ENCODE peak calls at places on chromosomes 6 and 20, in seven cellular contexts. One of them, this sample, is unnamed.

GRCh38 chr20:14208956-14209355 is 128.5 kb downstream of the FLRT3 start:
- DNase-seq in cardiac muscle cell: no peak
- DNase-seq in fibroblast of lung: no peak
- DNase-seq in pancreas: no peak
- DNase-seq in A549: no peak
- DNase-seq in adipocyte: peak; percentile 19
- DNase-seq in colonic mucosa: no peak
- DNase-seq in this sample: no peak

GRCh38 chr6:107820571-107821261 is 3.4 kb downstream of the SCML4 start:
- DNase-seq in cardiac muscle cell: no peak
- DNase-seq in fibroblast of lung: peak; percentile 27
- DNase-seq in pancreas: no peak
- DNase-seq in A549: no peak
- DNase-seq in adipocyte: peak; percentile 14
- DNase-seq in colonic mucosa: no peak
- DNase-seq in this sample: peak; percentile 19

GRCh38 chr6:169675011-169675410 is 26.8 kb downstream of the WDR27 start:
- DNase-seq in cardiac muscle cell: no peak
- DNase-seq in fibroblast of lung: no peak
- DNase-seq in pancreas: no peak
- DNase-seq in A549: no peak
- DNase-seq in adipocyte: no peak
- DNase-seq in colonic mucosa: no peak
- DNase-seq in this sample: no peak

GRCh38 chr20:49510562-49511117 is 28.2 kb upstream of the KCNB1 start:
- DNase-seq in cardiac muscle cell: no peak
- DNase-seq in fibroblast of lung: peak; percentile 96
- DNase-seq in pancreas: peak; percentile 33
- DNase-seq in A549: no peak
- DNase-seq in adipocyte: peak; percentile 94
- DNase-seq in colonic mucosa: peak; percentile 27
- DNase-seq in this sample: no peak

GRCh38 chr20:45611054-45611453 is 18.5 kb upstream of the WFDC10A start:
- DNase-seq in cardiac muscle cell: no peak
- DNase-seq in fibroblast of lung: peak; percentile 88
- DNase-seq in pancreas: no peak
- DNase-seq in A549: no peak
- DNase-seq in adipocyte: peak; percentile 56
- DNase-seq in colonic mucosa: no peak
- DNase-seq in this sample: no peak

GRCh38 chr20:53623454-53624206 is 30.0 kb upstream of the ZNF217 start:
- DNase-seq in cardiac muscle cell: peak; percentile 60
- DNase-seq in fibroblast of lung: peak; percentile 76
- DNase-seq in pancreas: peak; percentile 57
- DNase-seq in A549: peak; percentile 88
- DNase-seq in adipocyte: peak; percentile 86
- DNase-seq in colonic mucosa: peak; percentile 84
- DNase-seq in this sample: peak; percentile 64

GRCh38 chr6:169792306-169793015 is 41.0 kb downstream of the ERMARD start:
- DNase-seq in cardiac muscle cell: no peak
- DNase-seq in fibroblast of lung: no peak
- DNase-seq in pancreas: no peak
- DNase-seq in A549: no peak
- DNase-seq in adipocyte: no peak
- DNase-seq in colonic mucosa: peak; percentile 16
- DNase-seq in this sample: no peak

GRCh38 chr6:74074609-74075008 is 378.6 kb downstream of the CD109 start:
- DNase-seq in cardiac muscle cell: no peak
- DNase-seq in fibroblast of lung: no peak
- DNase-seq in pancreas: no peak
- DNase-seq in A549: no peak
- DNase-seq in adipocyte: no peak
- DNase-seq in colonic mucosa: no peak
- DNase-seq in this sample: no peak

GRCh38 chr6:161318456-161318855 is 44.6 kb upstream of the AGPAT4 start:
- DNase-seq in cardiac muscle cell: no peak
- DNase-seq in fibroblast of lung: no peak
- DNase-seq in pancreas: no peak
- DNase-seq in A549: no peak
- DNase-seq in adipocyte: no peak
- DNase-seq in colonic mucosa: no peak
- DNase-seq in this sample: no peak

GRCh38 chr6:170081556-170081955 is 209.3 kb downstream of the DLL1 start:
- DNase-seq in cardiac muscle cell: no peak
- DNase-seq in fibroblast of lung: no peak
- DNase-seq in pancreas: no peak
- DNase-seq in A549: no peak
- DNase-seq in adipocyte: no peak
- DNase-seq in colonic mucosa: peak; percentile 6
- DNase-seq in this sample: no peak

GRCh38 chr20:5353624-5354496 is 37.1 kb upstream of the PROKR2 start:
- DNase-seq in cardiac muscle cell: no peak
- DNase-seq in fibroblast of lung: peak; percentile 59
- DNase-seq in pancreas: no peak
- DNase-seq in A549: peak; percentile 55
- DNase-seq in adipocyte: peak; percentile 19
- DNase-seq in colonic mucosa: no peak
- DNase-seq in this sample: no peak

GRCh38 chr6:85460154-85460950 is 10.5 kb downstream of the NT5E start:
- DNase-seq in cardiac muscle cell: no peak
- DNase-seq in fibroblast of lung: no peak
- DNase-seq in pancreas: no peak
- DNase-seq in A549: no peak
- DNase-seq in adipocyte: peak; percentile 30
- DNase-seq in colonic mucosa: no peak
- DNase-seq in this sample: no peak

GRCh38 chr6:68774843-68775242 is 139.8 kb downstream of the ADGRB3 start:
- DNase-seq in cardiac muscle cell: no peak
- DNase-seq in fibroblast of lung: no peak
- DNase-seq in pancreas: no peak
- DNase-seq in A549: no peak
- DNase-seq in adipocyte: no peak
- DNase-seq in colonic mucosa: no peak
- DNase-seq in this sample: no peak

GRCh38 chr6:143743256-143744166 is 65.7 kb downstream of the PHACTR2 start:
- DNase-seq in cardiac muscle cell: peak; percentile 3
- DNase-seq in fibroblast of lung: peak; percentile 34
- DNase-seq in pancreas: no peak
- DNase-seq in A549: no peak
- DNase-seq in adipocyte: no peak
- DNase-seq in colonic mucosa: peak; percentile 46
- DNase-seq in this sample: no peak

GRCh38 chr20:51767867-51768758 is at the start of gene ATP9A:
- DNase-seq in cardiac muscle cell: peak; percentile 67
- DNase-seq in fibroblast of lung: peak; percentile 48
- DNase-seq in pancreas: peak; percentile 67
- DNase-seq in A549: no peak
- DNase-seq in adipocyte: peak; percentile 68
- DNase-seq in colonic mucosa: peak; percentile 58
- DNase-seq in this sample: peak; percentile 17

GRCh38 chr6:52574709-52575489 is 2.0 kb downstream of the TRAM2 start:
- DNase-seq in cardiac muscle cell: no peak
- DNase-seq in fibroblast of lung: peak; percentile 67
- DNase-seq in pancreas: no peak
- DNase-seq in A549: no peak
- DNase-seq in adipocyte: peak; percentile 82
- DNase-seq in colonic mucosa: peak; percentile 83
- DNase-seq in this sample: no peak

GRCh38 chr6:75631847-75632246 is 30.2 kb downstream of the SENP6 start:
- DNase-seq in cardiac muscle cell: no peak
- DNase-seq in fibroblast of lung: no peak
- DNase-seq in pancreas: no peak
- DNase-seq in A549: no peak
- DNase-seq in adipocyte: no peak
- DNase-seq in colonic mucosa: no peak
- DNase-seq in this sample: no peak

GRCh38 chr6:100466410-100467143 is 1.9 kb upstream of the SIM1 start:
- DNase-seq in cardiac muscle cell: no peak
- DNase-seq in fibroblast of lung: no peak
- DNase-seq in pancreas: no peak
- DNase-seq in A549: no peak
- DNase-seq in adipocyte: no peak
- DNase-seq in colonic mucosa: no peak
- DNase-seq in this sample: no peak

GRCh38 chr6:33697845-33698244 is 13.7 kb downstream of the UQCC2 start:
- DNase-seq in cardiac muscle cell: no peak
- DNase-seq in fibroblast of lung: no peak
- DNase-seq in pancreas: no peak
- DNase-seq in A549: no peak
- DNase-seq in adipocyte: no peak
- DNase-seq in colonic mucosa: no peak
- DNase-seq in this sample: no peak
- H3K4me1 ChIP-seq in cardiac muscle cell: peaks cover 33% of the 10 kb centered on the region
- H3K4me1 ChIP-seq in fibroblast of lung: peaks cover 20% of the 10 kb centered on the region
- H3K4me1 ChIP-seq in pancreas: no peaks in the 10 kb centered on the region
- H3K4me1 ChIP-seq in A549: peaks cover 31% of the 10 kb centered on the region
- H3K4me1 ChIP-seq in adipocyte: peaks cover 44% of the 10 kb centered on the region
- H3K4me1 ChIP-seq in colonic mucosa: no peaks in the 10 kb centered on the region
- H3K4me1 ChIP-seq in this sample: peaks cover 42% of the 10 kb centered on the region

GRCh38 chr6:156780962-156781705 is 4.0 kb downstream of the ARID1B start:
- DNase-seq in cardiac muscle cell: no peak
- DNase-seq in fibroblast of lung: no peak
- DNase-seq in pancreas: no peak
- DNase-seq in A549: no peak
- DNase-seq in adipocyte: peak; percentile 33
- DNase-seq in colonic mucosa: no peak
- DNase-seq in this sample: no peak
- H3K4me1 ChIP-seq in cardiac muscle cell: peaks cover 36% of the 10 kb centered on the region
- H3K4me1 ChIP-seq in fibroblast of lung: peaks cover 9% of the 10 kb centered on the region
- H3K4me1 ChIP-seq in pancreas: peaks cover 15% of the 10 kb centered on the region
- H3K4me1 ChIP-seq in A549: peaks cover 34% of the 10 kb centered on the region
- H3K4me1 ChIP-seq in adipocyte: peaks cover 42% of the 10 kb centered on the region
- H3K4me1 ChIP-seq in colonic mucosa: peaks cover 5% of the 10 kb centered on the region
- H3K4me1 ChIP-seq in this sample: peaks cover 5% of the 10 kb centered on the region

DNA sequence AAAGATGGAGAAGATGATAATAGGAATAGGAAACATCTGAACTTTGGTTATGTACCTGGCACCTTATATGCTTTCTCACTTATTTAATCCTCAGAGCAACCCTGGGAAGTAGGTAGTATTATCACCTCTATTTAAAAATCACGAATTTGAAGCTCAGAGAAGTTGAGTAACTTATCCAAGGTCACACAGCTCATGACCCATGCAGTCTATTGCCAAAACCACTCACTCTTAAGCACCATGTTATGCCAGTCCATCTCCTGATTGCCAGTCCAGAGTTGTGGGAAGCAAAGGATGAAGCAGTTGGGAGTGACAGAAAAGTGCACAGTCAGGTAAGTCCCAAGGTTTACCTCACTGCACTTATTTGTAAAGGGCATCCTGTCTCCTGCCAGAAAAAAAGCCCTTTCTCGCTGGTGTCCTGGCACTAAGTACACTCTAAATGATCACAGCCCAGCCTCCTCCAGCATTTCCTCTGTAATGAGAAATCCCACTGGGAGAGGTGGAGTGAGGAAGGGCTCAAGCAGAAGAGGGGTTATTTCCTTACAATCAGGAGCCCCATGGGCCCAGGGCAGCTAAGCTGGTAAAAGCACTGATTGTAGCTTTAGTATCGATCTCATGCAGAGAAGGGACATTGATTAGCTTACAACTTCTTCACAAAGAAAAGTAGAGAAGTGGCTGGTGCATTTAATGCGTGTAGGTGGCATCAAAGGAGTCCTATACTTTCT is 21.3 kb upstream of the SCGN start:
- DNase-seq in cardiac muscle cell: no peak
- DNase-seq in fibroblast of lung: no peak
- DNase-seq in pancreas: no peak
- DNase-seq in A549: no peak
- DNase-seq in adipocyte: no peak
- DNase-seq in colonic mucosa: no peak
- DNase-seq in this sample: no peak
- H3K4me1 ChIP-seq in cardiac muscle cell: no peaks in the 10 kb centered on the region
- H3K4me1 ChIP-seq in fibroblast of lung: no peaks in the 10 kb centered on the region
- H3K4me1 ChIP-seq in pancreas: no peaks in the 10 kb centered on the region
- H3K4me1 ChIP-seq in A549: peaks cover 4% of the 10 kb centered on the region
- H3K4me1 ChIP-seq in adipocyte: no peaks in the 10 kb centered on the region
- H3K4me1 ChIP-seq in colonic mucosa: no peaks in the 10 kb centered on the region
- H3K4me1 ChIP-seq in this sample: peaks cover 20% of the 10 kb centered on the region

DNA sequence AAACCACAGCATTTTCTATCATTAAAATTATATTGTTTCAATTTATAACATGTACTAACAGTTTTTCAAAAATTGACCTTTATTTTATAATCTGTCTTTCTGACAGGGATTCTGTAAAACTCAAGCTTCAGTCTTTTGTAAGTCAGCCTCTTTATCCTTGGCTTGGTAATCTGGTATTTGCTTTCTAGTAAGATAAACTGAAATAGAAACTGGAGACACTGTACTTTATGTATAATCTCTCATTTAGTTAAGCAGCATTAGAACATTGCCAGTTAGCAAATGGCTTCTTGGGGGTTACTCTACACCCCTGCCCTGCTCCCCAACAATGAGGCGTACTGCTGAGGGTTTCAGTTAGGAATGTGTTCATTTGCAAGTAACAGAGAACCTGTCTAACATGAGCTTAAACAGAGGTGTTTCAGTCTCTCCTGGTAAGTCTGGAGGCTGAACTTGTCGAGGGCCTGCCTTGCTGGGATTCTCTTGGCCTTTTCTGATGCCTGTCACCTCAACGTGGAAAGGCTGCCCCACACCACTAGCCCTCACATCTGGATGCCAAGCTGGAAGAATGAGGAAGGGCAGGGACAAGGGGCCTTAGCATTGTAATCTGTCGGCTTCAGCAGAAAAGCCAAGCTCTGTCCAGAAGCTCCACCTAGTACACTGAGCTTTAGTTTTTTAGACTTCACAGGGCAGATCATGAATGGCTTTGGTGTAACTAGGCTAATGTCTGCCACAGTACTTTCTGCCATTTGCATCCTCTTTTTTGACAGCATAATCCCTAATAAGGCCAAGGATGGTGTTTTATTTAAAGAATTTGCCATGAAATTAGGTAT is 34.8 kb downstream of the SH3BGRL2 start:
- DNase-seq in cardiac muscle cell: peak; percentile 54
- DNase-seq in fibroblast of lung: no peak
- DNase-seq in pancreas: no peak
- DNase-seq in A549: no peak
- DNase-seq in adipocyte: no peak
- DNase-seq in colonic mucosa: no peak
- DNase-seq in this sample: no peak
- H3K4me1 ChIP-seq in cardiac muscle cell: peaks cover 21% of the 10 kb centered on the region
- H3K4me1 ChIP-seq in fibroblast of lung: no peaks in the 10 kb centered on the region
- H3K4me1 ChIP-seq in pancreas: peaks cover 22% of the 10 kb centered on the region
- H3K4me1 ChIP-seq in A549: no peaks in the 10 kb centered on the region
- H3K4me1 ChIP-seq in adipocyte: no peaks in the 10 kb centered on the region
- H3K4me1 ChIP-seq in colonic mucosa: no peaks in the 10 kb centered on the region
- H3K4me1 ChIP-seq in this sample: no peaks in the 10 kb centered on the region

DNA sequence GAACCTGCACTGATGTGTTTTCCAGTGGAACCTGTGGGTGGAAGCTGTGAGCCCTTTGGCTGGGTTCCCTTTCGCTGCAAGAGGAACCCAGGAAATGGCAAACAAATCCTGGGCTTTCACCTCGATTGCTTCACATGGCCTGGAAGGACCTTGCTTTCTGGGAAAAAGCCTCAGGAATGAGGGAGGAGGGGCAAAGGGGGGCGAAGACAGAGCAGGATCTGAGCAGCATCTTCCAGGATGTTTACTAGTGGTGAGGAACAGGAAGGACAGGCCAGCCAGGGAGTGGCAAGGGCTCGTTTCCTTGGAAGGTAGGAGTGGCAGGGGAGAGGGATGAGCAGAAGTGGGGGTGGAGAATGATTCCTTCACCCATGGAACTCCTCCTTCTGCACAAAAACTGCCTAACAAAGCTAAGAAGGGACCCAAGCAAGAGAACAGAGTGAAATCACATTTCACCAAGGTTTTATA is 5.9 kb downstream of the SLC2A10 start:
- DNase-seq in cardiac muscle cell: no peak
- DNase-seq in fibroblast of lung: peak; percentile 65
- DNase-seq in pancreas: no peak
- DNase-seq in A549: peak; percentile 81
- DNase-seq in adipocyte: peak; percentile 62
- DNase-seq in colonic mucosa: peak; percentile 70
- DNase-seq in this sample: no peak
- H3K4me1 ChIP-seq in cardiac muscle cell: no peaks in the 10 kb centered on the region
- H3K4me1 ChIP-seq in fibroblast of lung: peaks cover 6% of the 10 kb centered on the region
- H3K4me1 ChIP-seq in pancreas: no peaks in the 10 kb centered on the region
- H3K4me1 ChIP-seq in A549: peaks cover 14% of the 10 kb centered on the region
- H3K4me1 ChIP-seq in adipocyte: peaks cover 48% of the 10 kb centered on the region
- H3K4me1 ChIP-seq in colonic mucosa: peaks cover 12% of the 10 kb centered on the region
- H3K4me1 ChIP-seq in this sample: no peaks in the 10 kb centered on the region

This sample was measured in BE2C.